ENCODE peak calls at places on chromosomes 13 and 19, in ten cellular contexts. S is mesendoderm; P is fibroblast of lung; X is CD8-positive, alpha-beta memory T cell; U is suprapubic skin; V is aorta; G is CD8-positive, alpha-beta T cell; Y is upper lobe of right lung; Q is psoas muscle; I is IMR-90. B is an unnamed sample.

GRCh38 chr19:55067869-55068268 is 4.9 kb upstream of the RDH13 start:
- DNase-seq in X (no peak), V (no peak), S (no peak), P (no peak), U (no peak), G (no peak), I (no peak), Y (no peak), Q (no peak), B (no peak)

GRCh38 chr13:22801402-22802003 is 379.3 kb upstream of the SGCG start:
- DNase-seq in G (no peak), Y (no peak), V (no peak), Q (no peak), P (peak; percentile 53), X (no peak), I (peak; percentile 5), S (peak; percentile 50), U (no peak), B (no peak)

GRCh38 chr13:44052843-44053607 is 173.3 kb downstream of the LACC1 start:
- DNase-seq in U (no peak), V (peak; percentile 77), P (peak; percentile 53), I (peak; percentile 65), G (no peak), S (peak; percentile 78), X (no peak), Y (peak; percentile 73), Q (no peak), B (peak; percentile 60)

GRCh38 chr13:104315606-104316005 is 1249.4 kb upstream of the SLC10A2 start:
- DNase-seq in S (no peak), U (no peak), I (peak; percentile 97), Y (no peak), G (no peak), Q (no peak), P (peak; percentile 85), V (no peak), X (no peak), B (peak; percentile 98)

GRCh38 chr13:114166381-114167131 is 12.5 kb upstream of the CFAP97D2 start:
- DNase-seq in Y (no peak), X (no peak), I (no peak), G (no peak), P (no peak), S (no peak), Q (peak; percentile 38), U (no peak), V (peak; percentile 85), B (no peak)

GRCh38 chr19:3122512-3122870 is 13.3 kb upstream of the GNA15 start:
- DNase-seq in Y (no peak), Q (peak; percentile 9), V (no peak), U (peak; percentile 47), X (no peak), I (no peak), S (no peak), G (no peak), P (no peak), B (no peak)

GRCh38 chr13:106490887-106491321 is 44.6 kb downstream of the EFNB2 start:
- DNase-seq in S (no peak), G (no peak), Q (no peak), X (peak; percentile 10), P (no peak), I (no peak), U (no peak), Y (no peak), V (no peak), B (no peak)

GRCh38 chr19:10998045-10998533 is 37.3 kb downstream of the SMARCA4 start:
- DNase-seq in I (peak; percentile 29), V (no peak), S (no peak), U (no peak), Q (peak; percentile 51), P (peak; percentile 55), X (no peak), G (no peak), Y (no peak), B (no peak)

GRCh38 chr19:18020212-18021067 is 12.5 kb downstream of the ARRDC2 start:
- DNase-seq in I (peak; percentile 49), X (no peak), P (no peak), Y (peak; percentile 93), S (no peak), U (peak; percentile 91), Q (peak; percentile 97), V (peak; percentile 98), G (no peak), B (peak; percentile 18)

GRCh38 chr13:107450931-107451330 is 764.4 kb downstream of the LIG4 start:
- DNase-seq in X (no peak), I (peak; percentile 99), Y (no peak), G (no peak), S (no peak), Q (peak; percentile 28), U (no peak), P (peak; percentile 96), V (peak; percentile 85), B (peak; percentile 99)

GRCh38 chr19:35731779-35732405 is 10.4 kb downstream of the IGFLR1 start:
- DNase-seq in P (no peak), S (no peak), I (no peak), X (no peak), G (no peak), U (no peak), Q (no peak), V (no peak), Y (no peak), B (no peak)
- H3K36me3 ChIP-seq in P (peaks cover 55% of the 10 kb centered on the region), S (peaks cover 22% of the 10 kb centered on the region), I (peaks cover 90% of the 10 kb centered on the region), X (peaks cover 48% of the 10 kb centered on the region), G (peaks cover 66% of the 10 kb centered on the region), U (peaks cover 93% of the 10 kb centered on the region), Q (peaks cover 99% of the 10 kb centered on the region), V (no peaks in the 10 kb centered on the region), Y (peaks cover 83% of the 10 kb centered on the region), B (peaks cover 31% of the 10 kb centered on the region)

GRCh38 chr13:111302045-111302722 is 18.3 kb upstream of the TEX29 start:
- DNase-seq in P (no peak), U (no peak), G (no peak), X (no peak), I (no peak), Y (no peak), S (no peak), Q (no peak), V (no peak), B (no peak)
- H3K36me3 ChIP-seq in P (peaks cover 14% of the 10 kb centered on the region), U (peaks cover 96% of the 10 kb centered on the region), G (peaks cover 21% of the 10 kb centered on the region), X (peaks cover 33% of the 10 kb centered on the region), I (peaks cover 54% of the 10 kb centered on the region), Y (peaks cover 67% of the 10 kb centered on the region), S (peaks cover 8% of the 10 kb centered on the region), Q (peaks cover 82% of the 10 kb centered on the region), V (peaks cover 11% of the 10 kb centered on the region), B (peaks cover 44% of the 10 kb centered on the region)

GRCh38 chr13:110470272-110471009 is 91.1 kb downstream of the RAB20 start:
- DNase-seq in P (no peak), U (no peak), X (no peak), G (no peak), Q (no peak), Y (no peak), I (no peak), S (no peak), V (no peak), B (no peak)

GRCh38 chr13:110469597-110469996 is 91.9 kb downstream of the RAB20 start:
- DNase-seq in S (no peak), U (no peak), Q (no peak), V (no peak), I (no peak), Y (no peak), G (no peak), P (no peak), X (no peak), B (no peak)

GRCh38 chr13:110471156-110471832 is 90.2 kb downstream of the RAB20 start:
- DNase-seq in P (no peak), S (no peak), U (no peak), Q (no peak), X (no peak), V (no peak), I (no peak), G (no peak), Y (peak; percentile 77), B (no peak)

GRCh38 chr13:110467516-110467915 is 94.0 kb downstream of the RAB20 start:
- DNase-seq in P (no peak), U (no peak), G (no peak), V (no peak), X (no peak), Q (no peak), S (no peak), Y (no peak), I (no peak), B (no peak)

DNA sequence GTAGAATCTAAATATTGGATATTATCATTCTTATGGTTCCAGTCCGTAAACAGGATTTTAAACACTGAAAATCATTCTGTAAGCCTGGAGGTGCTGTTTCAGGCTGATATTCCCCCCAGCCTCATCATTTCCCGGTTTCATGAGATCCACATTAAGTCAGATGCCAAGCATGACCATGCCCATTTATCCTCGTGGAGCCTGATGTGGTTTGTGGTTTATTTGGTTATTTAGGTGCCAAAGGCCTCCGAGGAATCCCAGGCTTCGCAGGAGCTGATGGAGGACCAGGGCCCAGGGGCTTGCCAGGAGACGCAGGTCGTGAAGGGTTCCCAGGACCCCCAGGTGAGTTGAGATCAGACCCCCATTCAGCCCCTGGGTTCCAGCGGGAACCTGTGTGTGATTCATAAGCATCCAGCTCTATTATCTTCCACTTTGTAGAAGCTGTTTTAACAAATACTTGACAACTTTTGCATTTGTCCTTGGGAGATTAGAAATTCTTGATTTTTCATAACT is 92.5 kb downstream of the RAB20 start:
- DNase-seq in I (no peak), X (no peak), P (no peak), Y (no peak), Q (no peak), S (no peak), U (no peak), V (no peak), G (no peak), B (no peak)
- H3K36me3 ChIP-seq in I (peaks cover 86% of the 10 kb centered on the region), X (no peaks in the 10 kb centered on the region), P (peaks cover 9% of the 10 kb centered on the region), Y (peaks cover 69% of the 10 kb centered on the region), Q (peaks cover 53% of the 10 kb centered on the region), S (peaks cover 4% of the 10 kb centered on the region), U (peaks cover 31% of the 10 kb centered on the region), V (peaks cover 5% of the 10 kb centered on the region), G (no peaks in the 10 kb centered on the region), B (peaks cover 66% of the 10 kb centered on the region)

GRCh38 chr19:41198559-41198958 is 5.5 kb downstream of the CYP2S1 start:
- DNase-seq in G (no peak), Q (no peak), U (no peak), V (no peak), P (no peak), Y (no peak), I (no peak), X (no peak), S (no peak), B (no peak)
- H3K36me3 ChIP-seq in G (no peaks in the 10 kb centered on the region), Q (no peaks in the 10 kb centered on the region), U (no peaks in the 10 kb centered on the region), V (no peaks in the 10 kb centered on the region), P (peaks cover 6% of the 10 kb centered on the region), Y (no peaks in the 10 kb centered on the region), I (no peaks in the 10 kb centered on the region), X (no peaks in the 10 kb centered on the region), S (peaks cover 18% of the 10 kb centered on the region), B (no peaks in the 10 kb centered on the region)

DNA sequence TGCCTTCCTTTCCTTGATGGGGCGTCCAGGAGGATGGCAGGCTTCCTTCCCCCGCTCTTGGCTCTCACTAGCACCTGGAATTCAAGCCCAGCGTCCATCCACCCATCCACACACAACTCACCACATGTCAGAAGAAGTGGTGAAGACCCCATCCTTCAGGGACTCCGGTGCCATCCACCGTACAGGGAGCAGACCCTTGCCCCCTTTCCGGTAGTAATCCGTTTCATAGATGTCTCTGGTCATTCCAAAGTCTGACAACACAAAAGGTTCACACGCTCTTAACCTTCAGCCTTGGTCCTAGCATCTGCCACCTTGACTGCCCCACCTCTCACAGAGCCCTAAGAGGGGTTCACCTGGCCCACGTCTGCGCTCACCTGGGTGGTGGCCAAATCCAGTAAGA is 51.0 kb downstream of the ZNF557 start:
- DNase-seq in S (no peak), U (peak; percentile 47), V (no peak), X (no peak), I (no peak), P (no peak), Y (no peak), Q (no peak), G (no peak), B (no peak)
- H3K36me3 ChIP-seq in S (peaks cover 2% of the 10 kb centered on the region), U (peaks cover 83% of the 10 kb centered on the region), V (peaks cover 3% of the 10 kb centered on the region), X (no peaks in the 10 kb centered on the region), I (peaks cover 24% of the 10 kb centered on the region), P (no peaks in the 10 kb centered on the region), Y (peaks cover 57% of the 10 kb centered on the region), Q (peaks cover 91% of the 10 kb centered on the region), G (no peaks in the 10 kb centered on the region), B (no peaks in the 10 kb centered on the region)